ENCODE peak calls at places on chromosome 1, in five cellular contexts. I is prostate gland, L is neural crest cell, M is PC-9, X is A549. R is an unnamed sample.

GRCh38 chr1:200386416-200386815 is 23.4 kb downstream of the ZNF281 start:
- DNase-seq in I (no peak), L (no peak), M (no peak), X (no peak), R (no peak)

GRCh38 chr1:77976433-77977076 is 2.3 kb downstream of the FUBP1 start:
- DNase-seq in I (no peak), L (no peak), M (no peak), X (no peak), R (no peak)

GRCh38 chr1:10509823-10510509 is 35.2 kb downstream of the PEX14 start:
- DNase-seq in I (no peak), L (no peak), M (no peak), X (no peak), R (no peak)

GRCh38 chr1:94559921-94560320 is 18.4 kb upstream of the F3 start:
- DNase-seq in I (no peak), L (no peak), M (peak), X (no peak), R (no peak)

GRCh38 chr1:161115132-161115711 is 2.6 kb downstream of the PFDN2 start:
- DNase-seq in I (no peak), L (no peak), M (peak), X (peak), R (no peak)

GRCh38 chr1:41122851-41123518 is 101.5 kb upstream of the SLFNL1 start:
- DNase-seq in I (peak), L (peak), M (peak), X (peak), R (no peak)

GRCh38 chr1:32151319-32151787 is 28.1 kb upstream of the TXLNA start:
- DNase-seq in I (no peak), L (no peak), M (no peak), X (no peak), R (no peak)

GRCh38 chr1:40699787-40700186 is 8.3 kb downstream of the NFYC start:
- DNase-seq in I (no peak), L (no peak), M (no peak), X (no peak), R (no peak)

GRCh38 chr1:23951646-23952095 is 8.0 kb upstream of the PNRC2 start:
- DNase-seq in I (no peak), L (no peak), M (peak), X (peak), R (no peak)

GRCh38 chr1:115437146-115437639 is 99.1 kb upstream of the NGF start:
- DNase-seq in I (no peak), L (no peak), M (no peak), X (no peak), R (no peak)

GRCh38 chr1:51953079-51953478 is 37.4 kb downstream of the RAB3B start:
- DNase-seq in I (no peak), L (no peak), M (no peak), X (no peak), R (no peak)

GRCh38 chr1:231493421-231494185 is 34.9 kb upstream of the TSNAX start:
- DNase-seq in I (no peak), L (no peak), M (no peak), X (no peak), R (no peak)

GRCh38 chr1:2443285-2444137 is 31.1 kb upstream of the PEX10 start:
- DNase-seq in I (no peak), L (peak), M (no peak), X (no peak), R (no peak)
- TF ChIP-seq CTCF in I (no peak), L (peak), M (no peak), X (peak), R (peak)

GRCh38 chr1:248884632-248885295 is 21.3 kb upstream of the PGBD2 start:
- DNase-seq in I (no peak), L (no peak), M (no peak), X (no peak), R (no peak)
- TF ChIP-seq CTCF in I (no peak), L (peak), M (no peak), X (no peak), R (peak)

GRCh38 chr1:37705399-37705798 is 13.1 kb downstream of the CDCA8 start:
- DNase-seq in I (no peak), L (no peak), M (no peak), X (no peak), R (no peak)
- TF ChIP-seq CTCF in I (no peak), L (no peak), M (no peak), X (no peak), R (no peak)

GRCh38 chr1:50605186-50605875 is 182.1 kb upstream of the DMRTA2 start:
- DNase-seq in I (peak), L (no peak), M (no peak), X (peak), R (no peak)
- TF ChIP-seq CTCF in I (peak), L (peak), M (peak), X (peak), R (peak)

DNA sequence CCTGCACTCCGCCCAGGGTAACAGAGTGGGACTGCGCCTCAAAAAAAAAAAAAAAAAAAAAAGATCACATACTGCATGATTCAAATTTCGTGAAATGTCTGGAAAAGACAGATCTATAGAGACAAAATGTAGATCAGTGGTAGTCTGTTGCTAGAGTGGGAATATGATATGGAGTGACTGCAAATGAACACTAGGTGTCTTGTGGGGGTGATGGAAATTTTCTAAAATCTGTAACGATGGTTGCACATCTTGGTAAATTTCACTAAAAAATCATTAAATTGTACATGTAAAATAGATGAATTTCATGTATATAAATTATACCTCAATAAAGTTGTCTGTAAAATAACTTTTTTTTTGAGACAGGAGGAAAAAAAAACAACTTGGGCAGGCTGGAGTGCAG is 5.5 kb downstream of the AIDA start:
- DNase-seq in I (no peak), L (no peak), M (no peak), X (no peak), R (no peak)
- TF ChIP-seq CTCF in I (no peak), L (peak), M (no peak), X (no peak), R (peak)

GRCh38 chr1:1680031-1680911 is 12.3 kb downstream of the SLC35E2B start:
- DNase-seq in I (no peak), L (no peak), M (no peak), X (no peak), R (no peak)

GRCh38 chr1:1677718-1678580 is 14.6 kb downstream of the SLC35E2B start:
- DNase-seq in I (no peak), L (no peak), M (no peak), X (no peak), R (no peak)

GRCh38 chr1:1683104-1683905 is 9.3 kb downstream of the SLC35E2B start:
- DNase-seq in I (no peak), L (no peak), M (no peak), X (no peak), R (no peak)

GRCh38 chr1:1680912-1681273 is 11.7 kb downstream of the SLC35E2B start:
- DNase-seq in I (no peak), L (no peak), M (no peak), X (peak), R (no peak)

GRCh38 chr1:1678581-1679380 is 13.8 kb downstream of the SLC35E2B start:
- DNase-seq in I (no peak), L (no peak), M (no peak), X (peak), R (no peak)
- TF ChIP-seq CTCF in I (no peak), L (peak), M (peak), X (no peak), R (peak)

GRCh38 chr1:246510147-246511030 is 3.3 kb upstream of the SMYD3 start:
- DNase-seq in I (no peak), L (no peak), M (no peak), X (no peak), R (no peak)

GRCh38 chr1:246508897-246509688 is 2.0 kb upstream of the SMYD3 start:
- DNase-seq in I (no peak), L (no peak), M (no peak), X (peak), R (no peak)

GRCh38 chr1:246503341-246503740 is 3.7 kb downstream of the SMYD3 start:
- DNase-seq in I (peak), L (no peak), M (peak), X (peak), R (no peak)

GRCh38 chr1:246506440-246506784 is 667 bp downstream of the SMYD3 start:
- DNase-seq in I (no peak), L (no peak), M (no peak), X (no peak), R (no peak)

DNA sequence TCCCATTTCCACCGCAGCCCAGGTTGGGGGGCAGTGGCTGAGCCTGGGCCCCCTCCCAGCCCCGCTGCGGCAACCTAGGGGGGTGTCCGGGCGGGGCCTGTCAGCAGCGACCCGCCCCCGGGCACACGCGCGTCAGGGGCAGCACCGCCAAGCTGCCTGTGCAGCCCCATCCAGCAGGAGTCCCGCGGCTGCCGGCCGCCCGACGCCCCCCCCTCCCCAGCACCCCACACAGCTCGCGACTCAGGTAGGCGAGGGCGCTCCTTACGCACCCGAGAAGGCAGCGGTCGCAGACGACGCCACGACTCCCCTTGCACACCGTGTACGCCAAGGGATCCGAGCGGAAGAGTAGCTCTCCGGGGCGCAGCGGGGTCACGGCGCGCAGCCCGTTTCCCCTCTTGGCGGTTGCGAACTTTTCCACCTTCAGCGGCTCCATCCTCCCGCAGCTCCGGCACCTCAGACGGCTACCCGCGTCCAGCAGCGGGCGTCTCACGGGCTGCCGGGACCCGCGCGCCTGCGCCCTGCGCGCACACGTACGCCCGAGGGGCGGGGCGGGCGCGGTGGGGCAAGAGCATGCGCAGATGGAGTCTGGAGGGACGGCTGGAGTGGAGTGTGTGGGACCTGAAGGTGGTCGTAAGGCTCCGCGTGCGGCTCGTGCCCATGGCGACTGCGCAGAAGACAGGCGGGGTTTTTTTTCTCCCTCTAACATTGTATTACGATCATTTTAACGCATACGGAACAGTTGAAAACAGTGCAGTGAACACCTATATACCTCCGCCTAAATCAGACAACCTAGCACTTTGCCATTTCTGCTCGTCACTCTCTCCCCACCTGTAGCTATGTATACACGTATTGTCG is at the start of gene SMYD3:
- DNase-seq in I (peak), L (peak), M (peak), X (peak), R (peak)
- TF ChIP-seq CTCF in I (peak), L (peak), M (no peak), X (peak), R (peak)

GRCh38 chr1:14300991-14301703 is 297.3 kb upstream of the KAZN start:
- DNase-seq in I (peak), L (no peak), M (no peak), X (no peak), R (no peak)
- TF ChIP-seq CTCF in I (no peak), L (no peak), M (no peak), X (no peak), R (no peak)

DNA sequence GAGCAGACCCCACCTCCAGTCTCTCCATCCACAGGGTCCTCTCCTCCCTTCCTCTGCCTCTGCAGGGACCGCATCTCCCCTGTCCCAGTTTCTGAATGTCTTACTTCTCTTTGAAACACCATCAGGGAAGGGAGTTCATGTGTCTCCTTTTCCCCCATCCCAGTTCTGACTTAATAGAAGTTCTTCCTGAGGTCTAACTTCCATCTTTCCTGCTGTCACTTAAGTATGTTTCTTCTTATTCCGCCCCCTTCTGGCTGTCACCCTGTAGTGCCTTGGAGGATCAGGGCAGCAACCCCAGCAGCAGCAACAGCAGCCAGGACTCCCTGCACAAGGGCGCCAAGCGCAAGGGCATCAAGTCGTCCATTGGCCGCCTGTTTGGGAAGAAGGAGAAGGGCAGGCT is 29.3 kb downstream of the MYOG start:
- DNase-seq in I (no peak), L (no peak), M (no peak), X (no peak), R (no peak)
- TF ChIP-seq CTCF in I (no peak), L (no peak), M (no peak), X (no peak), R (no peak)

R was measured in progenitor cell of endocrine pancreas.